ENCODE peak calls at places on chromosomes 2 and 18, in seven cellular contexts. P is fibroblast of lung; H is lower leg skin; G is CD4-positive, alpha-beta T cell; D is mesothelial cell of epicardium; Z is GM10248; E is HCT116. I is an unnamed sample.

GRCh38 chr18:70333757-70334156 is 44.9 kb downstream of the SOCS6 start:
- DNase-seq in Z (no peak), H (no peak), G (no peak), E (peak), P (peak), D (no peak), I (no peak)

GRCh38 chr2:10369269-10370255 is 66.9 kb downstream of the HPCAL1 start:
- DNase-seq in E (no peak), Z (no peak), P (no peak), H (no peak), D (no peak), G (no peak), I (no peak)

GRCh38 chr2:174846941-174847938 is 83.0 kb upstream of the CHRNA1 start:
- DNase-seq in E (no peak), G (no peak), Z (no peak), D (no peak), P (peak), H (no peak), I (no peak)

GRCh38 chr18:69469444-69469919 is 68.8 kb downstream of the DOK6 start:
- DNase-seq in Z (no peak), G (peak), H (no peak), D (no peak), P (no peak), E (peak), I (no peak)

GRCh38 chr2:3606028-3606369 is 11.1 kb downstream of the COLEC11 start:
- DNase-seq in H (no peak), Z (no peak), E (no peak), P (no peak), G (no peak), D (no peak), I (no peak)

GRCh38 chr2:20667151-20667530 is 197 bp downstream of the GDF7 start:
- DNase-seq in G (no peak), E (no peak), H (no peak), Z (no peak), D (no peak), P (no peak), I (no peak)

GRCh38 chr2:198316231-198316630 is 511.8 kb downstream of the PLCL1 start:
- DNase-seq in H (no peak), D (no peak), P (no peak), Z (no peak), G (no peak), E (no peak), I (no peak)

GRCh38 chr2:60974652-60975051 is 42.9 kb upstream of the PEX13 start:
- DNase-seq in D (no peak), G (no peak), P (no peak), H (no peak), Z (no peak), E (no peak), I (no peak)

GRCh38 chr2:4561206-4561605 is 857.8 kb downstream of the DCDC2C start:
- DNase-seq in H (no peak), G (no peak), Z (no peak), D (no peak), P (no peak), E (no peak), I (no peak)

GRCh38 chr2:42828487-42829416 is 36.4 kb upstream of the HAAO start:
- DNase-seq in G (peak), P (peak), E (peak), H (peak), D (peak), Z (peak), I (peak)

GRCh38 chr2:160406591-160407392 is 86.8 kb downstream of the RBMS1 start:
- DNase-seq in Z (peak), G (peak), H (peak), D (no peak), E (peak), P (peak), I (peak)

GRCh38 chr2:109615637-109616144 is 1.5 kb downstream of the SOWAHC start:
- DNase-seq in H (no peak), D (no peak), Z (no peak), E (no peak), G (no peak), P (no peak), I (no peak)

GRCh38 chr2:274503-274902 is 9.8 kb downstream of the ACP1 start:
- DNase-seq in D (no peak), G (no peak), Z (no peak), P (no peak), E (no peak), H (no peak), I (no peak)

GRCh38 chr2:4507706-4508105 is 804.3 kb downstream of the DCDC2C start:
- DNase-seq in H (no peak), P (no peak), G (no peak), D (no peak), E (no peak), Z (no peak), I (no peak)

GRCh38 chr18:24054130-24054529 is 39.6 kb downstream of the TTC39C start:
- DNase-seq in Z (no peak), G (no peak), D (no peak), P (peak), H (no peak), E (no peak), I (no peak)

GRCh38 chr2:102185347-102185746 is 1.5 kb upstream of the IL1RL2 start:
- DNase-seq in G (no peak), H (no peak), D (no peak), E (no peak), P (no peak), Z (no peak), I (no peak)

GRCh38 chr2:171529914-171530313 is 7.6 kb downstream of the CYBRD1 start:
- DNase-seq in G (no peak), Z (no peak), E (no peak), H (no peak), P (no peak), D (no peak), I (no peak)

GRCh38 chr2:1868683-1869141 is 124.4 kb upstream of the PXDN start:
- DNase-seq in E (no peak), Z (no peak), H (peak), P (no peak), G (no peak), D (no peak), I (no peak)

GRCh38 chr2:20612835-20613341 is 38.0 kb downstream of the HS1BP3 start:
- DNase-seq in P (no peak), H (peak), Z (no peak), D (no peak), G (no peak), E (no peak), I (no peak)

GRCh38 chr2:97997774-97998392 is 2.1 kb upstream of the TMEM131 start:
- DNase-seq in E (no peak), D (no peak), H (no peak), Z (no peak), G (no peak), P (no peak), I (no peak)

GRCh38 chr2:224650815-224651439 is 65.2 kb downstream of the CCDC195 start:
- DNase-seq in Z (peak), H (no peak), G (no peak), E (peak), P (peak), D (no peak), I (no peak)

GRCh38 chr18:59379772-59380530 is 20.9 kb upstream of the LMAN1 start:
- DNase-seq in Z (no peak), G (no peak), E (no peak), P (peak), D (no peak), H (no peak), I (no peak)

GRCh38 chr2:112645396-112646101 is at the start of gene SLC20A1:
- DNase-seq in E (peak), G (peak), P (peak), D (peak), H (peak), Z (peak), I (peak)

GRCh38 chr2:218618102-218618860 is 10.6 kb downstream of the PLCD4 start:
- DNase-seq in D (no peak), P (no peak), E (peak), Z (no peak), H (no peak), G (no peak), I (no peak)
- TF ChIP-seq CTCF in D (no peak), P (no peak), E (peak), Z (peak), H (no peak), G (no peak), I (no peak)

DNA sequence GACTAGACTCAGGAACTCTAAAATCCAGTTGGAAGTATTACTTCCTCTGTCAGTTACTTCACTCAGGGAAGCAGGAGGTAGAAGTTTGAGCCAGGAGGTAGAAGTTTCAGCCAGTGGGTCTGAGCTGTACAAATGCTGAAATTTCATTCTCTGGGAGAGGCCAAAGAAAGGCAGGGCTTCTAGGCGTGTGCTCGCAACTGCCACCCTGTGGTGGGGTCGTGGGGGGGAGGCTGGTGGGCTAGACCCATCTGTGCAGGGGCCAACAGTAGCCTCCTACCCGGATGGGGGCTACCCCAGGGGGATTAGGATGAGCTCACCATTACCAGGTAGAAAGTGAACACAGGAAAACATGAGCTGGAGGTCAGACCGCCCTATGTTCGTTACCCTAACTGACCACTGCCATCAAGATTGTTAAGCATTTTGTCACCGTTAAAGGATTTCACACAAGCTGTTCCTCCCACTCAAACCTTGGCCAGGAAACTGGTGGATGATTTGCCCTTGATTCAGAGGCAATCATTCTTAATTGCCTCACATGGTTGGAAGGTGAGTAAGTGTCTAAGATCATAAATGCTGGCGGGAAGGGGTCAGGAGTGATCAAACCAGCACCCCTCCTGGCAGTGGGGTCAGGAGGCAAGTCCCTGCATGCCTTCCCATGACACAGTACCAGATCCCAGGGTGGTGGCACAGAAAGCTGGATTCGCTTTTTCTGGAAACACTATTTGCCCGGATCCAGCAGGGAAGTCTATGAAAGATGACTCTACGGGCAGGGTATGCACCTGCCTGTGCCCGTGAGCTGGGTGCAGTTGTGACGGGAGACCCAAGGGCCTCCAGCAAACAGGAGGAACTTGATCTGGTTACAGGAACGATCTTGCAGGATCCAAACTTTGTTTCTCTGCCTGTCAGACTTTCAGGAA is 5.2 kb upstream of the FHL2 start:
- DNase-seq in G (no peak), Z (no peak), P (peak), E (peak), H (peak), D (no peak), I (no peak)
- TF ChIP-seq CTCF in G (no peak), Z (no peak), P (peak), E (peak), H (no peak), D (no peak), I (no peak)

GRCh38 chr2:18266188-18266587 is 294.3 kb downstream of the RDH14 start:
- DNase-seq in D (no peak), P (no peak), E (no peak), G (no peak), Z (no peak), H (no peak), I (no peak)
- TF ChIP-seq CTCF in D (peak), P (peak), E (peak), G (no peak), Z (no peak), H (no peak), I (no peak)

GRCh38 chr2:237671466-237672173 is 44.2 kb downstream of the LRRFIP1 start:
- DNase-seq in H (no peak), Z (no peak), D (no peak), G (no peak), P (no peak), E (no peak), I (no peak)

GRCh38 chr2:237673130-237673921 is 45.9 kb downstream of the LRRFIP1 start:
- DNase-seq in G (peak), E (peak), H (peak), D (no peak), P (peak), Z (peak), I (peak)

GRCh38 chr2:237675326-237675725 is 47.9 kb downstream of the LRRFIP1 start:
- DNase-seq in P (no peak), G (no peak), Z (no peak), D (no peak), E (no peak), H (no peak), I (no peak)

GRCh38 chr2:237672731-237673129 is 45.3 kb downstream of the LRRFIP1 start:
- DNase-seq in P (no peak), E (no peak), G (no peak), Z (no peak), H (no peak), D (no peak), I (no peak)

DNA sequence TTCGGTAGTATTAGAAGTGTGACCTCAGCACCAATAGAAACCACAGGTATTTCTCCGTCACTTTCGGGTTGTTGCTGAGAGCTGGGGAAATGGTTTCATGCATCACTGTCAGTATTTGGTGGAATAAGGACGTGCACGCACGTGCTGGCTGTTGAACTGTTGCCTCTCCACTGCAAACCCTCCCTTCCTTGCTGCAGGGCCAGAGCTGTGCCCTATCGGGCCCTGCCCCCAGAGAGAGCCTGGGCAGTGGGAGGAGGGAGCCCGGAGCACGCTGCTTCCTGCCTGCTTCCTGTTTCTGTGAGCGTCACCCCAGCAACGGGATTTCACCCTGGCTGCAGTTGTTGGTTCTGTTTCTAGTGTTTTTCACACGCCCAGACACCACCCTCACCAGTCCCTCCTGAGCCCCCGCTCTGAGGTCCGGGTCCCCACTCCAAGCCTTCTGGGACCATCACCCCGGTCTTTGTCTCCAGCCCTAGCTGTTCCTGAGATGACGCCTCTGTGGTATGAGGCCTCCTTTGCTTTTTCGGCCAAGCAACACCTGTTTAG is 47.4 kb downstream of the LRRFIP1 start:
- DNase-seq in G (peak), D (no peak), P (peak), Z (peak), E (no peak), H (peak), I (peak)
- TF ChIP-seq CTCF in G (no peak), D (no peak), P (peak), Z (no peak), E (no peak), H (no peak), I (no peak)

GRCh38 chr2:226794751-226795171 is 4.9 kb downstream of the IRS1 start:
- DNase-seq in G (no peak), E (no peak), Z (no peak), D (no peak), H (peak), P (peak), I (no peak)
- TF ChIP-seq CTCF in G (no peak), E (no peak), Z (no peak), D (no peak), H (no peak), P (peak), I (no peak)

GRCh38 chr2:133433455-133434451 is 134.5 kb downstream of the NCKAP5 start:
- DNase-seq in P (peak), G (no peak), E (no peak), D (no peak), H (no peak), Z (no peak), I (no peak)

GRCh38 chr2:133438026-133438425 is 130.2 kb downstream of the NCKAP5 start:
- DNase-seq in D (no peak), Z (no peak), E (no peak), H (no peak), G (no peak), P (no peak), I (no peak)

GRCh38 chr2:133431289-133431688 is 137.0 kb downstream of the NCKAP5 start:
- DNase-seq in E (no peak), Z (no peak), H (no peak), P (peak), D (no peak), G (no peak), I (no peak)

GRCh38 chr2:133439281-133439920 is 128.9 kb downstream of the NCKAP5 start:
- DNase-seq in E (no peak), G (no peak), P (no peak), H (no peak), D (no peak), Z (no peak), I (no peak)

GRCh38 chr2:133434962-133435668 is 133.1 kb downstream of the NCKAP5 start:
- DNase-seq in P (peak), E (no peak), D (no peak), Z (no peak), H (no peak), G (no peak), I (no peak)
- TF ChIP-seq CTCF in P (no peak), E (no peak), D (no peak), Z (no peak), H (no peak), G (no peak), I (no peak)

DNA sequence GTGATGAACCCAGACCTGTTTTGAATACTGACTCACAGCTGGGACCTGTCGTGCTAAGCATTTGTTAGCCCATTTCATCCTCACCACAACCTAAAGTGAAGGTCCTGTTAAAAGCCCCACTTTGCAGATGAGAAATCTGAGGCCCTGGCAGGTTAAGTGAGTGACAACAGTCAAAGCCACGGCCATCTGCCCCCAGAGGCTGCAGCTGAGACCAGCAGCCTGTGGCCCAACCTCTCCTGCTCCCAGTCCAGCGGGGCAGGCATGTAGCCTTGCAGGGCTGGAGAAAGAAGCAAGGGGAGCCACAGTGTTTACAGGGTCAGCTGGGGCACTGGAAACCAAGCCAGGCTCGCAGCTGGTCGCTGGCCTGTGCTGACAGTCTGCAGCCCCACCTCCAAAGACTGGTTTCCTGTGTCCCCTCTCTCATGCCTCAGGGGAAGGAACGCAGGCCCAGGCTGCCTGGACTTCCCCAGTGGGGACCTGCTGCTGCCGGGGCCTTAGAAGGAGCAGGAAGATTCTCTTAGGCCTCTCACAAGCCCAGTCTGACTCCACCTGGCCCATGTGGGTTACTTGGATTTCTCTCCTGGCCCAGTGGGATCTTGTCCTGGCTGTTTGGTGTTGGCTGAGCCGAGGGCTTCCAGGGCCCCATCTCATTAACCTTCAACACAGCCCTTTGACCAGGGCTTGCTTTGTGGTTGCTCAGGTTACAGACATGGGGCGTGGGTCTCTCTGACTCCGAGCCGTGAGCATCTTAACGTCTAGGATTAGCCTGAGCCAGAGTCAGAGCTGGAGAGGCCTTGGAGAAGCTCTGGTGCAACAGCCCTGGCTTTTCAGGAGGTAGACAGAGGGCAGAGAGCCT is 1.7 kb downstream of the INPP5D start:
- DNase-seq in D (no peak), E (no peak), P (no peak), G (no peak), Z (peak), H (peak), I (no peak)
- TF ChIP-seq CTCF in D (no peak), E (peak), P (peak), G (peak), Z (peak), H (no peak), I (peak)

GRCh38 chr2:126972272-126972626 is 73.6 kb downstream of the TEX51 start:
- DNase-seq in P (no peak), Z (no peak), E (no peak), D (no peak), H (no peak), G (no peak), I (no peak)
- TF ChIP-seq CTCF in P (no peak), Z (no peak), E (peak), D (peak), H (no peak), G (peak), I (peak)

DNA sequence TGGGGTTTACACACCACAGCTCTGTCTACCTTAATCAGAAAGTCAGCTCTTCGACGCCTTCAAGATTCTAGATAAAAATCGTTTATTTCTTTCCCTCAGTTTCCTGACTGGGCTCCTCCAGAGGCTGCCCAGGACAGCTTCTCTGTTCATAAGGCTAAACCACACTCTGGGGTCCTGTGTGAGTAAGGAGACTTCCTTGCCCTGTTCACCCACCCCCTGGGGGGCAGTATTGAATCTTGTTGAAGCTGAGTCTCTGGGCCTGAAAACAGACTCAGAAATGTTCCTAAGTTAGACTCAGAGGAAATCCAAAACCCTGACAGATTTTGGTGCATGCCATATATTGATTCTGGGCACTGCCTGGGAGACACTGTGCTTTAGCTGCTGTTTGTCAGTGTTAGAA is 43.0 kb downstream of the G6PC2 start:
- DNase-seq in P (no peak), E (no peak), H (no peak), D (no peak), G (no peak), Z (no peak), I (no peak)
- TF ChIP-seq CTCF in P (no peak), E (no peak), H (no peak), D (no peak), G (no peak), Z (no peak), I (no peak)